ENCODE peak calls at places on chromosome 3, in ten cellular contexts. Y is esophagus squamous epithelium, F is endothelial cell of umbilical vein, R is uterus, K is heart left ventricle, Z is A549, L is H1, T is HCT116, O is H54, I is HepG2. V is an unnamed sample.

GRCh38 chr3:76456322-76456721 is 583.6 kb upstream of the ROBO2 start:
- DNase-seq in Y (no peak), F (no peak), R (no peak), K (no peak), Z (no peak), L (no peak), T (no peak), O (no peak), I (no peak), V (no peak)

GRCh38 chr3:175411405-175411804 is 552.3 kb downstream of the NAALADL2 start:
- DNase-seq in Y (no peak), F (no peak), R (no peak), K (no peak), Z (no peak), L (no peak), T (no peak), O (no peak), I (no peak), V (no peak)

GRCh38 chr3:195895078-195895899 is 13.1 kb downstream of the TNK2 start:
- DNase-seq in Y (no peak), F (peak), R (no peak), K (no peak), Z (peak), L (peak), T (peak), O (peak), I (peak), V (peak)

GRCh38 chr3:38542401-38543298 is 46.5 kb downstream of the EXOG start:
- DNase-seq in Y (no peak), F (no peak), R (no peak), K (no peak), Z (no peak), L (no peak), T (no peak), O (peak), I (no peak), V (no peak)

GRCh38 chr3:184748219-184749135 is 36.6 kb upstream of the MAGEF1 start:
- DNase-seq in Y (no peak), F (no peak), R (no peak), K (no peak), Z (peak), L (no peak), T (peak), O (no peak), I (peak), V (peak)

GRCh38 chr3:184160456-184160855 is 5.3 kb downstream of the DVL3 start:
- DNase-seq in Y (no peak), F (peak), R (no peak), K (no peak), Z (no peak), L (no peak), T (no peak), O (no peak), I (no peak), V (no peak)

GRCh38 chr3:184811663-184811998 is 335 bp upstream of the VPS8 start:
- DNase-seq in Y (no peak), F (no peak), R (no peak), K (no peak), Z (no peak), L (no peak), T (no peak), O (no peak), I (no peak), V (no peak)

GRCh38 chr3:115996420-115997108 is 373.3 kb downstream of the GAP43 start:
- DNase-seq in Y (no peak), F (no peak), R (no peak), K (no peak), Z (peak), L (no peak), T (no peak), O (no peak), I (no peak), V (no peak)

GRCh38 chr3:141960731-141961130 is 84.3 kb downstream of the ATP1B3 start:
- DNase-seq in Y (no peak), F (no peak), R (no peak), K (no peak), Z (no peak), L (no peak), T (no peak), O (no peak), I (no peak), V (no peak)

GRCh38 chr3:8278448-8278847 is 223.2 kb upstream of the LMCD1 start:
- DNase-seq in Y (no peak), F (no peak), R (no peak), K (no peak), Z (peak), L (no peak), T (peak), O (no peak), I (no peak), V (peak)

GRCh38 chr3:157282261-157283191 is 122.6 kb upstream of the CCNL1 start:
- DNase-seq in Y (no peak), F (peak), R (peak), K (no peak), Z (no peak), L (no peak), T (no peak), O (peak), I (no peak), V (no peak)

GRCh38 chr3:151419806-151420205 is 35.3 kb upstream of the P2RY12 start:
- DNase-seq in Y (no peak), F (no peak), R (no peak), K (no peak), Z (no peak), L (no peak), T (no peak), O (no peak), I (no peak), V (no peak)

GRCh38 chr3:127607675-127608361 is 9.6 kb downstream of the MCM2 start:
- DNase-seq in Y (no peak), F (no peak), R (no peak), K (no peak), Z (no peak), L (no peak), T (no peak), O (no peak), I (no peak), V (no peak)
- TF ChIP-seq POLR2A in Y (no peak), F (no peak), R (no peak), K (no peak), Z (no peak), L (no peak), T (no peak), O (no peak), I (no peak), V (no peak)

DNA sequence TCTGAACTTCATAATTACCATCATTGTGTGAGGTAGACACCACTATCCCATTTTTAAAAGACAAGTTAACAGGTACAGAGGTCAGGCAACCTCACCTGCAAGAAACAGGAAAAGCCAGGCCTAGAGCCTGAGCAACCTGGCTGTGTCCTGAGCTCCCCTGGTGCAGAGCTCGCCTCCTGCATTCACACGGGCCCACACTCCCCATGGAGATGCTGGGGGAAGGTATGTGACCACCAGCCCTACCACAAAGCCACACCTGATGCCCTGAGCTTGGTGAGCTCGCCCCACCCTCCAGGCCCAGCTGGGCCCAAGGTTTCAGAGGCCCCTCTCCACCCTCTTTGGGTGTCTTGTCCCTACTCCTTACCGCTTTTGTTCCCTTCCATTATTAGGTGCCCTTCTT is 1.2 kb upstream of the EFCAB12 start:
- DNase-seq in Y (no peak), F (no peak), R (no peak), K (no peak), Z (no peak), L (no peak), T (no peak), O (no peak), I (no peak), V (no peak)
- TF ChIP-seq POLR2A in Y (no peak), F (no peak), R (no peak), K (no peak), Z (no peak), L (peak), T (no peak), O (no peak), I (no peak), V (peak)

GRCh38 chr3:171977860-171978259 is 61.5 kb upstream of the FNDC3B start:
- DNase-seq in Y (no peak), F (no peak), R (no peak), K (no peak), Z (no peak), L (no peak), T (no peak), O (no peak), I (no peak), V (no peak)
- TF ChIP-seq POLR2A in Y (no peak), F (no peak), R (no peak), K (no peak), Z (no peak), L (no peak), T (no peak), O (no peak), I (no peak), V (no peak)

GRCh38 chr3:155093261-155093660 is 13.1 kb downstream of the MME start:
- DNase-seq in Y (no peak), F (no peak), R (no peak), K (no peak), Z (no peak), L (no peak), T (no peak), O (no peak), I (no peak), V (no peak)
- TF ChIP-seq POLR2A in Y (no peak), F (no peak), R (no peak), K (no peak), Z (no peak), L (no peak), T (no peak), O (no peak), I (no peak), V (no peak)

GRCh38 chr3:98763814-98764691 is 913 bp downstream of the ST3GAL6 start:
- DNase-seq in Y (no peak), F (peak), R (no peak), K (no peak), Z (no peak), L (no peak), T (no peak), O (no peak), I (no peak), V (no peak)

GRCh38 chr3:98761656-98762229 is 1.4 kb upstream of the ST3GAL6 start:
- DNase-seq in Y (no peak), F (peak), R (no peak), K (no peak), Z (no peak), L (no peak), T (no peak), O (no peak), I (no peak), V (peak)

GRCh38 chr3:98765721-98766120 is 2.6 kb downstream of the ST3GAL6 start:
- DNase-seq in Y (no peak), F (peak), R (no peak), K (no peak), Z (no peak), L (no peak), T (no peak), O (no peak), I (no peak), V (no peak)

GRCh38 chr3:98764692-98765002 is 1.5 kb downstream of the ST3GAL6 start:
- DNase-seq in Y (no peak), F (no peak), R (no peak), K (no peak), Z (no peak), L (no peak), T (no peak), O (no peak), I (no peak), V (no peak)

DNA sequence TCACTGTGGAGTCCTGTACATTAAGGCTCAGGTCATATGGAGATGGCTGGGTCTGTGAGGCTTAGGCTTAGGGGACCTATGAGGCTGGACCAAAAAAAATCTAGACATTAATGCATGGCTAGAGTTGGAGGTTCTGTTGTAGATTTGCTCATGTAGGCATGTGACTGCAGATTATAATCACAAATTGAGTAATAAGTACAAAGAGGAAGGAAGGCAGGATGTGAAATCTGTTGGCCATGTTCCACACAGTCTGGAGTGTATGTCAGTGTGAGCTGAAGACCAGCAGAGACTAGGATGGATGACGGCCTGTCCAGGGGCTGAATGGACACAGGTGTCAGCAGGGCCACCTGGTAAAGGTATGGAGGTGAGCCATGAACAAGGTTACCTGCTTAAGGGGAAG is at the start of gene ST3GAL6:
- DNase-seq in Y (peak), F (peak), R (peak), K (no peak), Z (no peak), L (no peak), T (no peak), O (no peak), I (no peak), V (peak)
- TF ChIP-seq POLR2A in Y (no peak), F (no peak), R (no peak), K (no peak), Z (no peak), L (no peak), T (no peak), O (no peak), I (no peak), V (no peak)

GRCh38 chr3:52396907-52397591 is 47.9 kb downstream of the SEMA3G start:
- DNase-seq in Y (no peak), F (no peak), R (no peak), K (no peak), Z (no peak), L (no peak), T (no peak), O (no peak), I (no peak), V (no peak)

GRCh38 chr3:52397676-52398399 is 47.1 kb downstream of the SEMA3G start:
- DNase-seq in Y (no peak), F (no peak), R (no peak), K (no peak), Z (no peak), L (no peak), T (no peak), O (no peak), I (no peak), V (no peak)

GRCh38 chr3:52399593-52399992 is 45.3 kb downstream of the SEMA3G start:
- DNase-seq in Y (no peak), F (no peak), R (no peak), K (no peak), Z (no peak), L (no peak), T (no peak), O (no peak), I (no peak), V (no peak)

GRCh38 chr3:52399131-52399530 is 45.8 kb downstream of the SEMA3G start:
- DNase-seq in Y (no peak), F (no peak), R (no peak), K (no peak), Z (no peak), L (no peak), T (no peak), O (no peak), I (no peak), V (no peak)

DNA sequence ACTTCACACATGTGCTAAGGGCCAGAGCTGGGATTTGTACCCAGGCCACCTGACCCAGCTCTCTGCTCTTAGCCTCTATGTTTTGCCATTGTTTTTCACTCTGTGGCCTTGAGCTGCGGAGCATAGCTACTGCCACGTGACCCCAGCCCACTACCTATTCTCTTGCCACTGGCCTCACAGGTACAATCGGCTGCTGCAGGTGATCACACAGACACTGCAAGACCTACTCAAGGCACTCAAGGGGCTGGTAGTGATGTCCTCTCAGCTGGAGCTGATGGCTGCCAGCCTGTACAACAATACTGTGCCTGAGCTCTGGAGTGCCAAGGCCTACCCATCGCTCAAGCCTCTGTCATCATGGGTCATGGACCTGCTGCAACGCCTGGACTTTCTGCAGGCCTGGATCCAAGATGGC is 46.2 kb downstream of the SEMA3G start:
- DNase-seq in Y (no peak), F (no peak), R (no peak), K (no peak), Z (no peak), L (no peak), T (no peak), O (no peak), I (no peak), V (no peak)
- TF ChIP-seq POLR2A in Y (no peak), F (no peak), R (no peak), K (no peak), Z (no peak), L (no peak), T (no peak), O (no peak), I (no peak), V (no peak)

DNA sequence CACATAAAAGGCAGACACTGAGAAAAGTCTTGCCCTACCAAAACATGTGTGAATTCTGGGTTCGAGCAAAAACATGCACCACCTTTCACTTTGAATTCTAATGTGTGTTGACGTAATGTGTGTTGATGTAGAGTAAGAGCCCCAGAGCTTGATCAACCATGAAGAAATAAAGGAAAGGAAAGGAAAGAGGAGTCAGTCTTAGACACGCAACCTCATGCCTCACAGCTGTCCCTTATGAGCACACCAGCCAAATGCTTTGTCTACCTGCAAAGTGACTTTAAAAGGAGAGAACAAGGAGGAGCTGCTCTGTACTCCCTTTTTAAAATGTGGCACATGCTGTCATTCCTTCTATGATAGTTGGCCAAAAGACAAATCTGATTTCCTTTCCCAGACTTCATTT is 80.8 kb downstream of the RFTN1 start:
- DNase-seq in Y (no peak), F (no peak), R (no peak), K (no peak), Z (no peak), L (no peak), T (no peak), O (no peak), I (no peak), V (no peak)
- TF ChIP-seq POLR2A in Y (no peak), F (no peak), R (no peak), K (no peak), Z (no peak), L (no peak), T (no peak), O (no peak), I (no peak), V (no peak)

DNA sequence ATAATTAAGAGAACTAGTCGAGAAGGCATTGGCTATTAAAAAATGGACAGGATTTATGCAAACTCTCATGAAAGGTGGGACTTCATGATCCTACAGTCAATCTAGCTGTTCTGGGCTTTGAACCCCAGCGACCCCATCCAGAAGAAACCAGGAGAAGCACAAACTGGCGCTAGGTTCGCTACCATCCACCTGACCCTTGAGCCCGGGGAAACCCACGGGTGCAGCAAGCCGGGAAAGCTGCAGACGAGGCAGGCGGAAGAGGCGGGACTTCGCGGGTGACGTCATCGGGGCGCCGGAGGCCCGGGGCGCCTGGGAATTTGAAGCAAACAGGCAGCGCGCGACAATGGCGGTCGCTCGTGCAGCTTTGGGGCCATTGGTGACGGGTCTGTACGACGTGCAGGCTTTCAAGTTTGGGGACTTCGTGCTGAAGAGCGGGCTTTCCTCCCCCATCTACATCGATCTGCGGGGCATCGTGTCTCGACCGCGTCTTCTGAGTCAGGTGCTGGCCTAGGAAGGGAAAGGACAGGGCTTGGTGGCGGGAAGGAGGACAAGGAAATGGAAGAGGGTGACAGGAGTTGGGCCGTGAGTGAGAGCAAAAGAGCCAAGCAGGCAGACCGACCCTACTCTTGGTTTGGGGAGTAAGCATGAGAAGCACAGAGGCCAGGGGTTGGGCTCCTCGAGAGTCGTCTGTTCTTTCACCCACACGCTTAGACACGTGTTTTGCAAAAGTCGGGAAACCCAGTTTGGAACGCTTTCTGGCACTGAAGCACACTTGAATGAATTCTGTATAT is at the start of gene UMPS:
- DNase-seq in Y (peak), F (peak), R (peak), K (peak), Z (peak), L (peak), T (peak), O (peak), I (peak), V (peak)
- TF ChIP-seq POLR2A in Y (peak), F (peak), R (peak), K (no peak), Z (peak), L (peak), T (peak), O (peak), I (peak), V (peak)

DNA sequence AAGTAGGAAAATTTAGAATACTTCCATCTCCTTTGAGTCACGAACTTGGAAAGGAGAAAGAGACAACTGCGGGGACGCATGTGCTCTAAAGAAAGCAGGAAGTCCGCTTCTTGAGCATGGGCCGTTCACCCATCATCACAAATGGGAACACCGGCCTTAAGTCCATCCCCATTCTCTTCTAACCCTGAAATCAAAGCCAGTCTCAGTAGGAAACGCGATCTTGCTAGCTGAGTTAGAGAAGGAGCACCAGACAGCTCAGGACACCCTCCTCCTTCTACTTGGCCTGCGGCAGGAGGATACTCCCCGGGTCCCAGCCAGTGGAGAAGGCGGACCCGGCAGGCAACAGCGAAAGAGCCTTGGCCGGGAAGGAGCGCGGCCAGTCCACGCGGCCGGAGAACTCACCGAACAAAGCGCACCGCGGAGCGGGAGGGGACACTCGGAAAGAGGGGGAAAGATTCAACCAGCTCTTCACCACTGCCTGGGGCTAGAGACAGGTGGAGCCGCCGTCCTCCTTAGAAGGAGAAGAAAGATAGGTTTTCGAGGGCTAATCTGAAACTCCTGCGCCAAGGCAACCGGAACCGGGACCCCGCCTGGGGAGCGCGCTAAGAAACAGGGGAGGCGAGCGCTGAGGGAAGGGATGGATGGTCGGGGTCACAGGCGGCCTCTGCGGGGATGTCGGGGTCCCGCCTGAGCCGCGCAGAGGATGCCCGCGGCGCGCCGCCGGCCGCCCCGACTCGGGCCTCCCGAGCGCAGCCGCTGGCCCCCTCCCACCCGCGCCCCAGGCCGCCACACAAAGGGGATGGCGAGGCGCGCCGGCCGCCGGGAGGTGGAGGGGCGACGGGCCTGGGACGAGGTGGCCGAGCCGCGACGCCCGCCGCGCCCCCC is 825 bp downstream of the SLC4A7 start:
- DNase-seq in Y (no peak), F (peak), R (peak), K (peak), Z (peak), L (peak), T (no peak), O (no peak), I (peak), V (peak)
- TF ChIP-seq POLR2A in Y (no peak), F (no peak), R (peak), K (no peak), Z (no peak), L (no peak), T (no peak), O (peak), I (no peak), V (no peak)

V was measured in erythroblast.